ENCODE peak calls at places on chromosome 3, in eight cellular contexts. One of them, this sample, is unnamed.

GRCh38 chr3:121822973-121823372 is 11.9 kb downstream of the IQCB1 start:
- DNase-seq in breast epithelium: no peak
- DNase-seq in A549: no peak
- DNase-seq in cardiac muscle cell: no peak
- DNase-seq in lower lobe of right lung: no peak
- DNase-seq in spleen: no peak
- DNase-seq in naive thymus-derived CD4-positive, alpha-beta T cell: no peak
- DNase-seq in brain microvascular endothelial cell: no peak
- DNase-seq in this sample: no peak

GRCh38 chr3:30428251-30428650 is 178.2 kb upstream of the TGFBR2 start:
- DNase-seq in naive thymus-derived CD4-positive, alpha-beta T cell: no peak
- DNase-seq in cardiac muscle cell: peak
- DNase-seq in lower lobe of right lung: no peak
- DNase-seq in A549: no peak
- DNase-seq in spleen: no peak
- DNase-seq in breast epithelium: no peak
- DNase-seq in brain microvascular endothelial cell: peak
- DNase-seq in this sample: no peak

GRCh38 chr3:74021451-74021850 is 396.7 kb upstream of the PDZRN3 start:
- DNase-seq in brain microvascular endothelial cell: no peak
- DNase-seq in naive thymus-derived CD4-positive, alpha-beta T cell: no peak
- DNase-seq in A549: no peak
- DNase-seq in lower lobe of right lung: no peak
- DNase-seq in cardiac muscle cell: no peak
- DNase-seq in spleen: no peak
- DNase-seq in breast epithelium: no peak
- DNase-seq in this sample: no peak

GRCh38 chr3:121430816-121431215 is 115.0 kb downstream of the POLQ start:
- DNase-seq in A549: no peak
- DNase-seq in lower lobe of right lung: no peak
- DNase-seq in cardiac muscle cell: no peak
- DNase-seq in naive thymus-derived CD4-positive, alpha-beta T cell: no peak
- DNase-seq in breast epithelium: no peak
- DNase-seq in brain microvascular endothelial cell: no peak
- DNase-seq in spleen: no peak
- DNase-seq in this sample: no peak

GRCh38 chr3:13082677-13083076 is 9.4 kb upstream of the IQSEC1 start:
- DNase-seq in brain microvascular endothelial cell: no peak
- DNase-seq in spleen: no peak
- DNase-seq in A549: no peak
- DNase-seq in naive thymus-derived CD4-positive, alpha-beta T cell: no peak
- DNase-seq in cardiac muscle cell: no peak
- DNase-seq in lower lobe of right lung: no peak
- DNase-seq in breast epithelium: no peak
- DNase-seq in this sample: no peak

GRCh38 chr3:72997421-72997961 is 880 bp downstream of the PPP4R2 start:
- DNase-seq in breast epithelium: no peak
- DNase-seq in brain microvascular endothelial cell: peak
- DNase-seq in naive thymus-derived CD4-positive, alpha-beta T cell: peak
- DNase-seq in cardiac muscle cell: peak
- DNase-seq in spleen: no peak
- DNase-seq in lower lobe of right lung: no peak
- DNase-seq in A549: peak
- DNase-seq in this sample: peak

GRCh38 chr3:15769256-15769915 is 28.4 kb downstream of the ANKRD28 start:
- DNase-seq in breast epithelium: no peak
- DNase-seq in spleen: no peak
- DNase-seq in naive thymus-derived CD4-positive, alpha-beta T cell: no peak
- DNase-seq in A549: no peak
- DNase-seq in lower lobe of right lung: no peak
- DNase-seq in brain microvascular endothelial cell: no peak
- DNase-seq in cardiac muscle cell: no peak
- DNase-seq in this sample: no peak

GRCh38 chr3:23136054-23136453 is 67.1 kb upstream of the UBE2E2 start:
- DNase-seq in spleen: no peak
- DNase-seq in lower lobe of right lung: no peak
- DNase-seq in cardiac muscle cell: no peak
- DNase-seq in naive thymus-derived CD4-positive, alpha-beta T cell: no peak
- DNase-seq in brain microvascular endothelial cell: no peak
- DNase-seq in A549: no peak
- DNase-seq in breast epithelium: no peak
- DNase-seq in this sample: no peak

GRCh38 chr3:118618247-118619040 is 416.2 kb downstream of the IGSF11 start:
- DNase-seq in cardiac muscle cell: no peak
- DNase-seq in spleen: no peak
- DNase-seq in naive thymus-derived CD4-positive, alpha-beta T cell: no peak
- DNase-seq in lower lobe of right lung: no peak
- DNase-seq in breast epithelium: no peak
- DNase-seq in brain microvascular endothelial cell: no peak
- DNase-seq in A549: no peak
- DNase-seq in this sample: no peak

GRCh38 chr3:101509811-101510210 is 3.2 kb downstream of the SENP7 start:
- DNase-seq in lower lobe of right lung: no peak
- DNase-seq in naive thymus-derived CD4-positive, alpha-beta T cell: no peak
- DNase-seq in cardiac muscle cell: peak
- DNase-seq in brain microvascular endothelial cell: no peak
- DNase-seq in breast epithelium: no peak
- DNase-seq in spleen: no peak
- DNase-seq in A549: no peak
- DNase-seq in this sample: no peak

GRCh38 chr3:192850501-192850981 is 67.1 kb downstream of the MB21D2 start:
- DNase-seq in A549: no peak
- DNase-seq in lower lobe of right lung: no peak
- DNase-seq in naive thymus-derived CD4-positive, alpha-beta T cell: no peak
- DNase-seq in brain microvascular endothelial cell: peak
- DNase-seq in spleen: no peak
- DNase-seq in breast epithelium: peak
- DNase-seq in cardiac muscle cell: peak
- DNase-seq in this sample: no peak

GRCh38 chr3:194332858-194333211 is 18.3 kb downstream of the CPN2 start:
- DNase-seq in naive thymus-derived CD4-positive, alpha-beta T cell: no peak
- DNase-seq in breast epithelium: no peak
- DNase-seq in cardiac muscle cell: no peak
- DNase-seq in brain microvascular endothelial cell: no peak
- DNase-seq in A549: no peak
- DNase-seq in spleen: no peak
- DNase-seq in lower lobe of right lung: no peak
- DNase-seq in this sample: no peak
- H3K4me3 ChIP-seq in naive thymus-derived CD4-positive, alpha-beta T cell: no peak
- H3K4me3 ChIP-seq in breast epithelium: no peak
- H3K4me3 ChIP-seq in cardiac muscle cell: no peak
- H3K4me3 ChIP-seq in brain microvascular endothelial cell: no peak
- H3K4me3 ChIP-seq in A549: no peak
- H3K4me3 ChIP-seq in spleen: no peak
- H3K4me3 ChIP-seq in lower lobe of right lung: no peak
- H3K4me3 ChIP-seq in this sample: no peak

DNA sequence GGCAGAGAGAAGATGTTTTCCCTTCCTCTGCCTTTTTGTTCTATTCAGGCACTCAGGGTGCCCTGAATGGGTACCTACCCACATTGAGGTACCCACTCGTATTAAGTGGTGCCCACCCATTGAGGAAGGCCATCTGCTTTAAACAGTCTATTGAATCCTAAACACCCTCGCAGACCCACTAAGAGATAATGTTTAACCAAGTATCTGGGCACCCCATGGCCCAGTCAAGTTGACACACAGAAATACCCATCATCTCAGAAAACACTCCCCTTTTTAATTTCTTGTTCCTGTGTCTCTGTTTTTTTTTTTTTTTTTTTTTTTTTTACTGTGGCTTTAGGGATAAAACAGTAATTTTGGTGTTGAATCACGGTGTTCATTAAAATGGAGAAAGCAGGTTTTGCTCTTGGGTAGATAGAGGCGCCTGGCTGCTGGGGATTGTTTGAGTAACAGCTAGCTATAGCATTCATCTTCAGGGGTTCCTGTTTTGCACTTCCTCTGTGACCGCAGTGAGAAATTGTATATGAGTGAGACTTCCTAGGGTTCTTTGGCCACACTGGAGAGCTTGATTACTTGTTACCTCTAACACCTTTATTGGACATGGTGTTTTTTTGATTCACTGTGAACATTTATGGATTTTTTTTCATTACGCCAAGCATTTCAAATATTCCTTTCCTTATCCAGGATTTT is 259.1 kb downstream of the PTPRG start:
- DNase-seq in spleen: no peak
- DNase-seq in lower lobe of right lung: no peak
- DNase-seq in A549: no peak
- DNase-seq in cardiac muscle cell: no peak
- DNase-seq in naive thymus-derived CD4-positive, alpha-beta T cell: no peak
- DNase-seq in breast epithelium: no peak
- DNase-seq in brain microvascular endothelial cell: no peak
- DNase-seq in this sample: no peak
- H3K27ac ChIP-seq in spleen: no peak
- H3K27ac ChIP-seq in lower lobe of right lung: no peak
- H3K27ac ChIP-seq in A549: no peak
- H3K27ac ChIP-seq in cardiac muscle cell: no peak
- H3K27ac ChIP-seq in naive thymus-derived CD4-positive, alpha-beta T cell: no peak
- H3K27ac ChIP-seq in breast epithelium: no peak
- H3K27ac ChIP-seq in brain microvascular endothelial cell: peak
- H3K27ac ChIP-seq in this sample: no peak

DNA sequence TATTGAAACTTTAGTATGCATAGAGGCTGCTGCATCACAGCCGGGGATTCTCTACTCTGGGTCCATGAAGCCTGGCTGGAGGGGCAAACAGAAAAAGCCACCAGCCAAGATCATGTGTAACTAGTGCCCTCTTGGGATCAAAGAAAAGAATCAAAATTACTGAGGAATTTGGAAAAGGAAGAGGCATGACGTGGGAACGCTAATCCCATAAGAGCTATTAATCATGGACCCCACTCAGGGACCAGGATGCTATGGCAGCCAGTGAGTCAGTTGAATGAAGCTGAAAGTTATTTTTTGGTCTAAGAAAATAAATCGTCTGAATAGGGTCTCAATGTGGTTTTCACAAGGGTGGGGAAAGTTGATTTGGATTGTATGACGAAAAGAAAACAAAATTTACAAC is 1165.1 kb downstream of the ROBO2 start:
- DNase-seq in brain microvascular endothelial cell: peak
- DNase-seq in naive thymus-derived CD4-positive, alpha-beta T cell: no peak
- DNase-seq in spleen: no peak
- DNase-seq in breast epithelium: no peak
- DNase-seq in lower lobe of right lung: no peak
- DNase-seq in A549: no peak
- DNase-seq in cardiac muscle cell: peak
- DNase-seq in this sample: no peak
- H3K4me3 ChIP-seq in brain microvascular endothelial cell: no peak
- H3K4me3 ChIP-seq in naive thymus-derived CD4-positive, alpha-beta T cell: no peak
- H3K4me3 ChIP-seq in spleen: no peak
- H3K4me3 ChIP-seq in breast epithelium: no peak
- H3K4me3 ChIP-seq in lower lobe of right lung: no peak
- H3K4me3 ChIP-seq in A549: no peak
- H3K4me3 ChIP-seq in cardiac muscle cell: no peak
- H3K4me3 ChIP-seq in this sample: no peak

DNA sequence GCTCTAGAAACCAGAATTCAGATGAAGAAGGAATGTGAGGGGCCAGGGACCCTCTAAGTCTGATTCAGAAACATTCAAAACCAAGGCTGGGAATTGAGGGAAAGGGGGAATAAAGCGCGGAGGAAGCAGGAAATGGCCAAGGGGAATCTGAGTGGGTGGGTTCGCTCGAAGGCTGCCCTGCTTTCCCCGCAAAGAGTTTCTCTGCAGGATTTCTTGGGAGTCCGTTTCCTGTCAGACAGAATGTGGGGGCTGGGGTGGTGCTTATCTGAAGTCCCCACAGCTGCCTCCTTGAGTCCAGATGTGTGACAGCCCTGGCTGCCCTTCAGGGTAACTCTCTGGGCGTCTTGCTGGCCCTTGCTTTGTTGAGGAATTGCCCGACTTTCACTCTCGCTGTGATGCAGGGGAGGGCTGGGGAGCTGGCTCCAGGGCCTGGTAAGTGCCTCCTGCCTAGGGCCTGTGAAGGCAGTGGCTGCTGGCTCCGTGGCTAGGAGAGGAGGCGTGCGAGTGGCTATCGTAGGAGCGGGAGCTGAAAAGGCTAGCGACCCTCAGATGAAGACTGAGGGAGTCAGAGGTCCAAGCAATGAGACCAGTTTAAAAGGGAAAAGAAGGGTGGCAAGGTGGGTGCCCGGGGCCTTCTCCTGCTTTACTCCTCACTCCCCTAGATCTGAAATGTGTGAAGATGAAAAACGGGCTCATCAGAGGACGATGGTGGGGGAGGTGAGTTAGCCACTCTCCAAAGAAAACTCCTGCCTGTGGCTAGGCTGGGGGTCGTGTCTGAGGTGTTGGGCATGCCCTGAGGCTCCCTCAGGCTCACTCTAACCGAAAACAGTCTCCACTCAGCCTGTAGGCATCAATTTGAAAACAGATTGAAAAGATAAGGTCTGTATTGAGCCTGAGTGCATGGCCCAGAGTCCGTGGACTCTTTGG is 143.9 kb upstream of the UMPS start:
- DNase-seq in naive thymus-derived CD4-positive, alpha-beta T cell: no peak
- DNase-seq in cardiac muscle cell: no peak
- DNase-seq in A549: no peak
- DNase-seq in breast epithelium: no peak
- DNase-seq in spleen: no peak
- DNase-seq in lower lobe of right lung: no peak
- DNase-seq in brain microvascular endothelial cell: no peak
- DNase-seq in this sample: no peak
- H3K27ac ChIP-seq in naive thymus-derived CD4-positive, alpha-beta T cell: no peak
- H3K27ac ChIP-seq in cardiac muscle cell: peak
- H3K27ac ChIP-seq in A549: no peak
- H3K27ac ChIP-seq in breast epithelium: peak
- H3K27ac ChIP-seq in spleen: peak
- H3K27ac ChIP-seq in lower lobe of right lung: no peak
- H3K27ac ChIP-seq in brain microvascular endothelial cell: no peak
- H3K27ac ChIP-seq in this sample: no peak